ENCODE peak calls at places on chromosome 4, in ten cellular contexts. One of them, this sample, is unnamed.

GRCh38 chr4:5863461-5864113 is 29.3 kb downstream of the CRMP1 start:
- DNase-seq in stimulated activated CD4-positive, alpha-beta T cell treated with anti-CD3 and anti-CD28 coated beads, Interleukin-1b, Interleukin-23, amount 100 ng/mL, for 24 hours: no peak
- DNase-seq in HT1080: peak
- DNase-seq in GM12892: no peak
- DNase-seq in activated effector memory CD4-positive, alpha-beta T cell treated with Interleukin-2 at 50 U/mL for 16 hours: no peak
- DNase-seq in A172: peak
- DNase-seq in KG1: peak
- DNase-seq in pancreas: no peak
- DNase-seq in stomach: no peak
- DNase-seq in OCI-LY7: no peak
- DNase-seq in this sample: no peak

GRCh38 chr4:89072921-89073320 is 15.9 kb upstream of the FAM13A start:
- DNase-seq in A172: no peak
- DNase-seq in activated effector memory CD4-positive, alpha-beta T cell treated with Interleukin-2 at 50 U/mL for 16 hours: no peak
- DNase-seq in GM12892: no peak
- DNase-seq in HT1080: no peak
- DNase-seq in OCI-LY7: no peak
- DNase-seq in KG1: no peak
- DNase-seq in pancreas: no peak
- DNase-seq in stimulated activated CD4-positive, alpha-beta T cell treated with anti-CD3 and anti-CD28 coated beads, Interleukin-1b, Interleukin-23, amount 100 ng/mL, for 24 hours: no peak
- DNase-seq in stomach: no peak
- DNase-seq in this sample: no peak

GRCh38 chr4:74933562-74934015 is 673 bp downstream of the PARM1 start:
- DNase-seq in pancreas: peak
- DNase-seq in HT1080: no peak
- DNase-seq in activated effector memory CD4-positive, alpha-beta T cell treated with Interleukin-2 at 50 U/mL for 16 hours: no peak
- DNase-seq in stimulated activated CD4-positive, alpha-beta T cell treated with anti-CD3 and anti-CD28 coated beads, Interleukin-1b, Interleukin-23, amount 100 ng/mL, for 24 hours: no peak
- DNase-seq in A172: no peak
- DNase-seq in stomach: peak
- DNase-seq in KG1: no peak
- DNase-seq in GM12892: peak
- DNase-seq in OCI-LY7: no peak
- DNase-seq in this sample: no peak

GRCh38 chr4:128228778-128229457 is 58.7 kb downstream of the PGRMC2 start:
- DNase-seq in GM12892: no peak
- DNase-seq in activated effector memory CD4-positive, alpha-beta T cell treated with Interleukin-2 at 50 U/mL for 16 hours: no peak
- DNase-seq in pancreas: no peak
- DNase-seq in HT1080: no peak
- DNase-seq in A172: no peak
- DNase-seq in stimulated activated CD4-positive, alpha-beta T cell treated with anti-CD3 and anti-CD28 coated beads, Interleukin-1b, Interleukin-23, amount 100 ng/mL, for 24 hours: no peak
- DNase-seq in KG1: no peak
- DNase-seq in stomach: no peak
- DNase-seq in OCI-LY7: no peak
- DNase-seq in this sample: no peak

GRCh38 chr4:8305851-8306361 is 36.4 kb downstream of the HTRA3 start:
- DNase-seq in pancreas: peak
- DNase-seq in stomach: no peak
- DNase-seq in HT1080: no peak
- DNase-seq in GM12892: no peak
- DNase-seq in KG1: no peak
- DNase-seq in A172: no peak
- DNase-seq in activated effector memory CD4-positive, alpha-beta T cell treated with Interleukin-2 at 50 U/mL for 16 hours: no peak
- DNase-seq in stimulated activated CD4-positive, alpha-beta T cell treated with anti-CD3 and anti-CD28 coated beads, Interleukin-1b, Interleukin-23, amount 100 ng/mL, for 24 hours: no peak
- DNase-seq in OCI-LY7: no peak
- DNase-seq in this sample: no peak

GRCh38 chr4:165684177-165684870 is 188.7 kb upstream of the TLL1 start:
- DNase-seq in OCI-LY7: no peak
- DNase-seq in KG1: no peak
- DNase-seq in pancreas: no peak
- DNase-seq in stimulated activated CD4-positive, alpha-beta T cell treated with anti-CD3 and anti-CD28 coated beads, Interleukin-1b, Interleukin-23, amount 100 ng/mL, for 24 hours: no peak
- DNase-seq in HT1080: peak
- DNase-seq in A172: peak
- DNase-seq in activated effector memory CD4-positive, alpha-beta T cell treated with Interleukin-2 at 50 U/mL for 16 hours: no peak
- DNase-seq in GM12892: no peak
- DNase-seq in stomach: no peak
- DNase-seq in this sample: no peak

GRCh38 chr4:100929135-100929534 is 411.3 kb upstream of the EMCN start:
- DNase-seq in HT1080: no peak
- DNase-seq in pancreas: no peak
- DNase-seq in stimulated activated CD4-positive, alpha-beta T cell treated with anti-CD3 and anti-CD28 coated beads, Interleukin-1b, Interleukin-23, amount 100 ng/mL, for 24 hours: no peak
- DNase-seq in A172: no peak
- DNase-seq in stomach: no peak
- DNase-seq in OCI-LY7: no peak
- DNase-seq in activated effector memory CD4-positive, alpha-beta T cell treated with Interleukin-2 at 50 U/mL for 16 hours: no peak
- DNase-seq in KG1: no peak
- DNase-seq in GM12892: no peak
- DNase-seq in this sample: no peak

GRCh38 chr4:103994059-103994458 is 274.3 kb upstream of the TACR3 start:
- DNase-seq in A172: peak
- DNase-seq in OCI-LY7: no peak
- DNase-seq in pancreas: no peak
- DNase-seq in stimulated activated CD4-positive, alpha-beta T cell treated with anti-CD3 and anti-CD28 coated beads, Interleukin-1b, Interleukin-23, amount 100 ng/mL, for 24 hours: no peak
- DNase-seq in stomach: no peak
- DNase-seq in KG1: no peak
- DNase-seq in GM12892: no peak
- DNase-seq in HT1080: no peak
- DNase-seq in activated effector memory CD4-positive, alpha-beta T cell treated with Interleukin-2 at 50 U/mL for 16 hours: no peak
- DNase-seq in this sample: no peak

GRCh38 chr4:187732524-187732923 is 263.0 kb upstream of the ZFP42 start:
- DNase-seq in OCI-LY7: no peak
- DNase-seq in activated effector memory CD4-positive, alpha-beta T cell treated with Interleukin-2 at 50 U/mL for 16 hours: no peak
- DNase-seq in stomach: no peak
- DNase-seq in A172: no peak
- DNase-seq in pancreas: no peak
- DNase-seq in stimulated activated CD4-positive, alpha-beta T cell treated with anti-CD3 and anti-CD28 coated beads, Interleukin-1b, Interleukin-23, amount 100 ng/mL, for 24 hours: no peak
- DNase-seq in GM12892: no peak
- DNase-seq in KG1: no peak
- DNase-seq in HT1080: peak
- DNase-seq in this sample: no peak

GRCh38 chr4:90099795-90100194 is 27.4 kb upstream of the CCSER1 start:
- DNase-seq in A172: peak
- DNase-seq in pancreas: no peak
- DNase-seq in OCI-LY7: no peak
- DNase-seq in KG1: peak
- DNase-seq in stimulated activated CD4-positive, alpha-beta T cell treated with anti-CD3 and anti-CD28 coated beads, Interleukin-1b, Interleukin-23, amount 100 ng/mL, for 24 hours: no peak
- DNase-seq in stomach: no peak
- DNase-seq in activated effector memory CD4-positive, alpha-beta T cell treated with Interleukin-2 at 50 U/mL for 16 hours: no peak
- DNase-seq in GM12892: no peak
- DNase-seq in HT1080: peak
- DNase-seq in this sample: no peak

GRCh38 chr4:6002926-6003325 is 15.3 kb downstream of the C4orf50 start:
- DNase-seq in GM12892: no peak
- DNase-seq in HT1080: no peak
- DNase-seq in KG1: no peak
- DNase-seq in pancreas: no peak
- DNase-seq in activated effector memory CD4-positive, alpha-beta T cell treated with Interleukin-2 at 50 U/mL for 16 hours: no peak
- DNase-seq in A172: no peak
- DNase-seq in stimulated activated CD4-positive, alpha-beta T cell treated with anti-CD3 and anti-CD28 coated beads, Interleukin-1b, Interleukin-23, amount 100 ng/mL, for 24 hours: no peak
- DNase-seq in OCI-LY7: no peak
- DNase-seq in stomach: no peak
- DNase-seq in this sample: no peak

GRCh38 chr4:7655549-7656243 is 221.0 kb upstream of the PSAPL1 start:
- DNase-seq in A172: no peak
- DNase-seq in KG1: no peak
- DNase-seq in HT1080: no peak
- DNase-seq in GM12892: no peak
- DNase-seq in pancreas: no peak
- DNase-seq in activated effector memory CD4-positive, alpha-beta T cell treated with Interleukin-2 at 50 U/mL for 16 hours: no peak
- DNase-seq in OCI-LY7: no peak
- DNase-seq in stomach: no peak
- DNase-seq in stimulated activated CD4-positive, alpha-beta T cell treated with anti-CD3 and anti-CD28 coated beads, Interleukin-1b, Interleukin-23, amount 100 ng/mL, for 24 hours: no peak
- DNase-seq in this sample: no peak

GRCh38 chr4:1470816-1471442 is 64.7 kb upstream of the NKX1-1 start:
- DNase-seq in stimulated activated CD4-positive, alpha-beta T cell treated with anti-CD3 and anti-CD28 coated beads, Interleukin-1b, Interleukin-23, amount 100 ng/mL, for 24 hours: no peak
- DNase-seq in stomach: no peak
- DNase-seq in pancreas: peak
- DNase-seq in HT1080: no peak
- DNase-seq in GM12892: no peak
- DNase-seq in A172: no peak
- DNase-seq in KG1: no peak
- DNase-seq in activated effector memory CD4-positive, alpha-beta T cell treated with Interleukin-2 at 50 U/mL for 16 hours: no peak
- DNase-seq in OCI-LY7: no peak
- DNase-seq in this sample: no peak

GRCh38 chr4:159280442-159281172 is 177.7 kb downstream of the RAPGEF2 start:
- DNase-seq in stomach: no peak
- DNase-seq in stimulated activated CD4-positive, alpha-beta T cell treated with anti-CD3 and anti-CD28 coated beads, Interleukin-1b, Interleukin-23, amount 100 ng/mL, for 24 hours: no peak
- DNase-seq in pancreas: no peak
- DNase-seq in A172: no peak
- DNase-seq in OCI-LY7: no peak
- DNase-seq in HT1080: no peak
- DNase-seq in KG1: no peak
- DNase-seq in activated effector memory CD4-positive, alpha-beta T cell treated with Interleukin-2 at 50 U/mL for 16 hours: no peak
- DNase-seq in GM12892: no peak
- DNase-seq in this sample: no peak

GRCh38 chr4:6815029-6815836 is 32.7 kb downstream of the KIAA0232 start:
- DNase-seq in activated effector memory CD4-positive, alpha-beta T cell treated with Interleukin-2 at 50 U/mL for 16 hours: no peak
- DNase-seq in GM12892: no peak
- DNase-seq in A172: no peak
- DNase-seq in OCI-LY7: no peak
- DNase-seq in pancreas: no peak
- DNase-seq in HT1080: no peak
- DNase-seq in KG1: no peak
- DNase-seq in stimulated activated CD4-positive, alpha-beta T cell treated with anti-CD3 and anti-CD28 coated beads, Interleukin-1b, Interleukin-23, amount 100 ng/mL, for 24 hours: no peak
- DNase-seq in stomach: no peak
- DNase-seq in this sample: no peak

GRCh38 chr4:129446074-129446473 is 350.1 kb downstream of the C4orf33 start:
- DNase-seq in KG1: no peak
- DNase-seq in HT1080: peak
- DNase-seq in stomach: no peak
- DNase-seq in stimulated activated CD4-positive, alpha-beta T cell treated with anti-CD3 and anti-CD28 coated beads, Interleukin-1b, Interleukin-23, amount 100 ng/mL, for 24 hours: no peak
- DNase-seq in pancreas: no peak
- DNase-seq in A172: no peak
- DNase-seq in activated effector memory CD4-positive, alpha-beta T cell treated with Interleukin-2 at 50 U/mL for 16 hours: no peak
- DNase-seq in OCI-LY7: no peak
- DNase-seq in GM12892: no peak
- DNase-seq in this sample: no peak

This sample was measured in NCI-H1048.